ENCODE peak calls at places on chromosomes 16 and 17, in nine cellular contexts. W, C, I, O, V, G, X, J and K are unnamed samples.
A peak's percentile ranks its signal among the peaks of the same experiment; 100 is the strongest.

GRCh38 chr16:6335072-6335471 is 997.6 kb upstream of the RBFOX1 start:
- DNase-seq in W (no peak), C (no peak), I (no peak), O (no peak), V (no peak), G (no peak), X (no peak), J (no peak), K (no peak)

GRCh38 chr17:18963126-18964017 is 11.4 kb downstream of the SLC5A10 start:
- DNase-seq in W (peak; percentile 52), C (no peak), I (no peak), O (no peak), V (no peak), G (peak; percentile 36), X (no peak), J (no peak), K (no peak)

GRCh38 chr16:4488486-4488967 is 12.3 kb downstream of the HMOX2 start:
- DNase-seq in W (no peak), C (no peak), I (no peak), O (no peak), V (no peak), G (no peak), X (no peak), J (no peak), K (no peak)

GRCh38 chr17:74558882-74559519 is 8.3 kb downstream of the CD300H start:
- DNase-seq in W (no peak), C (no peak), I (no peak), O (no peak), V (no peak), G (no peak), X (no peak), J (peak; percentile 28), K (no peak)

GRCh38 chr17:2828396-2829038 is 32.3 kb downstream of the RAP1GAP2 start:
- DNase-seq in W (peak; percentile 84), C (peak; percentile 70), I (peak; percentile 85), O (peak; percentile 27), V (no peak), G (peak; percentile 17), X (no peak), J (peak; percentile 66), K (peak; percentile 49)

GRCh38 chr17:65307366-65308316 is 170.5 kb downstream of the RGS9 start:
- DNase-seq in W (no peak), C (no peak), I (no peak), O (no peak), V (no peak), G (no peak), X (no peak), J (no peak), K (no peak)

GRCh38 chr16:89324056-89325010 is 106.8 kb downstream of the ZNF778 start:
- DNase-seq in W (no peak), C (peak; percentile 49), I (peak; percentile 82), O (no peak), V (no peak), G (peak; percentile 73), X (peak; percentile 87), J (peak; percentile 16), K (no peak)

GRCh38 chr17:60888812-60889709 is 211.4 kb downstream of the BCAS3 start:
- DNase-seq in W (no peak), C (no peak), I (no peak), O (no peak), V (peak; percentile 27), G (no peak), X (no peak), J (peak; percentile 86), K (no peak)

GRCh38 chr17:57715981-57716380 is 29.1 kb downstream of the CCDC182 start:
- DNase-seq in W (no peak), C (no peak), I (no peak), O (no peak), V (no peak), G (no peak), X (no peak), J (no peak), K (no peak)

GRCh38 chr17:64508683-64509082 is 1.9 kb downstream of the CEP95 start:
- DNase-seq in W (no peak), C (no peak), I (no peak), O (no peak), V (no peak), G (no peak), X (no peak), J (no peak), K (no peak)

GRCh38 chr16:82699262-82699661 is 72.5 kb downstream of the CDH13 start:
- DNase-seq in W (no peak), C (no peak), I (no peak), O (no peak), V (no peak), G (no peak), X (no peak), J (no peak), K (no peak)

GRCh38 chr17:29929006-29929543 is 953 bp downstream of the SSH2 start:
- DNase-seq in W (peak; percentile 56), C (no peak), I (no peak), O (no peak), V (peak; percentile 2), G (peak; percentile 38), X (no peak), J (peak; percentile 80), K (no peak)

GRCh38 chr17:57486978-57487377 is 230.7 kb downstream of the MSI2 start:
- DNase-seq in W (no peak), C (no peak), I (no peak), O (no peak), V (no peak), G (no peak), X (no peak), J (no peak), K (no peak)

GRCh38 chr17:62573480-62574117 is 53.9 kb upstream of the MRC2 start:
- DNase-seq in W (no peak), C (no peak), I (no peak), O (no peak), V (no peak), G (no peak), X (no peak), J (no peak), K (no peak)

GRCh38 chr17:47776330-47777197 is 43.5 kb downstream of the TBX21 start:
- DNase-seq in W (peak; percentile 19), C (no peak), I (peak; percentile 82), O (no peak), V (no peak), G (peak; percentile 36), X (no peak), J (peak; percentile 93), K (peak; percentile 32)

GRCh38 chr17:27533874-27534815 is 77.9 kb downstream of the KSR1 start:
- DNase-seq in W (peak; percentile 33), C (no peak), I (no peak), O (no peak), V (peak; percentile 53), G (peak; percentile 89), X (peak; percentile 79), J (no peak), K (no peak)